ENCODE peak calls at places on chromosomes 12 and 14, in ten cellular contexts. Y is mesothelial cell of epicardium; U is fibroblast of pulmonary artery; S is gastrocnemius medialis; B is upper lobe of left lung; R is AG09319; P is HL-60; N is CD8-positive, alpha-beta T cell; V is cardiac fibroblast; K is transverse colon. D is an unnamed sample.

GRCh38 chr14:36661506-36662257 is at the start of gene PAX9:
- DNase-seq in N (no peak), Y (no peak), V (peak; percentile 58), U (peak; percentile 53), S (peak; percentile 63), K (peak; percentile 86), P (peak; percentile 54), R (peak; percentile 97), B (peak; percentile 90), D (no peak)

GRCh38 chr14:22848391-22849164 is 12.2 kb downstream of the MMP14 start:
- DNase-seq in B (peak; percentile 78), K (peak; percentile 56), U (peak; percentile 96), P (no peak), V (peak; percentile 90), R (peak; percentile 91), S (peak; percentile 61), Y (peak; percentile 65), N (no peak), D (peak; percentile 89)

GRCh38 chr12:966715-967114 is 17.2 kb upstream of the RAD52 start:
- DNase-seq in B (no peak), K (no peak), N (no peak), Y (no peak), S (no peak), R (no peak), P (peak; percentile 21), V (no peak), U (no peak), D (no peak)

GRCh38 chr14:99138999-99139865 is 132.8 kb downstream of the BCL11B start:
- DNase-seq in P (no peak), K (no peak), N (no peak), U (no peak), B (no peak), V (no peak), Y (no peak), S (no peak), R (no peak), D (no peak)

GRCh38 chr12:108571604-108572165 is 9.3 kb downstream of the ISCU start:
- DNase-seq in Y (no peak), B (no peak), N (no peak), K (no peak), V (no peak), U (no peak), R (no peak), P (no peak), S (peak; percentile 5), D (no peak)

GRCh38 chr12:2417761-2418160 is 365.0 kb downstream of the CACNA1C start:
- DNase-seq in V (no peak), Y (no peak), B (no peak), R (no peak), U (no peak), N (no peak), P (no peak), K (no peak), S (no peak), D (no peak)

GRCh38 chr14:51828017-51828797 is 32.2 kb upstream of the GNG2 start:
- DNase-seq in S (peak; percentile 15), B (no peak), P (peak; percentile 95), R (no peak), V (peak; percentile 56), U (peak; percentile 26), N (peak; percentile 52), Y (no peak), K (peak; percentile 34), D (no peak)

GRCh38 chr12:118299791-118300460 is 72.8 kb downstream of the TAOK3 start:
- DNase-seq in N (no peak), R (no peak), B (no peak), V (no peak), K (no peak), U (no peak), P (no peak), S (no peak), Y (no peak), D (no peak)

GRCh38 chr12:88242161-88242925 is 100.2 kb downstream of the TMTC3 start:
- DNase-seq in N (no peak), S (peak; percentile 27), K (no peak), V (peak; percentile 99), R (peak; percentile 79), U (peak; percentile 96), Y (no peak), B (no peak), P (no peak), D (peak; percentile 92)

GRCh38 chr12:12441891-12442461 is 85.1 kb downstream of the BORCS5 start:
- DNase-seq in V (peak; percentile 46), K (no peak), B (no peak), R (no peak), P (no peak), Y (no peak), S (no peak), N (peak; percentile 48), U (peak; percentile 50), D (no peak)

GRCh38 chr12:111776836-111777344 is 10.2 kb downstream of the ALDH2 start:
- DNase-seq in U (no peak), V (no peak), N (no peak), P (no peak), S (no peak), B (no peak), R (no peak), Y (no peak), K (no peak), D (no peak)

GRCh38 chr14:38065101-38065762 is 142.5 kb upstream of the SSTR1 start:
- DNase-seq in K (no peak), S (no peak), Y (no peak), V (no peak), B (no peak), P (no peak), R (no peak), N (peak; percentile 41), U (no peak), D (no peak)

GRCh38 chr14:97554597-97554996 is 757.4 kb downstream of the VRK1 start:
- DNase-seq in S (no peak), U (no peak), R (no peak), Y (no peak), V (no peak), K (no peak), N (no peak), P (no peak), B (no peak), D (no peak)

GRCh38 chr12:3137268-3137761 is 60.1 kb downstream of the TSPAN9 start:
- DNase-seq in U (peak; percentile 60), B (no peak), R (no peak), V (peak; percentile 67), Y (no peak), N (no peak), P (no peak), K (no peak), S (no peak), D (no peak)

GRCh38 chr14:45083979-45084722 is at the start of gene PRPF39:
- DNase-seq in V (peak; percentile 91), N (peak; percentile 94), R (peak; percentile 70), S (peak; percentile 94), K (peak; percentile 96), U (peak; percentile 92), P (peak; percentile 93), Y (peak; percentile 91), B (peak; percentile 98), D (peak; percentile 69)

DNA sequence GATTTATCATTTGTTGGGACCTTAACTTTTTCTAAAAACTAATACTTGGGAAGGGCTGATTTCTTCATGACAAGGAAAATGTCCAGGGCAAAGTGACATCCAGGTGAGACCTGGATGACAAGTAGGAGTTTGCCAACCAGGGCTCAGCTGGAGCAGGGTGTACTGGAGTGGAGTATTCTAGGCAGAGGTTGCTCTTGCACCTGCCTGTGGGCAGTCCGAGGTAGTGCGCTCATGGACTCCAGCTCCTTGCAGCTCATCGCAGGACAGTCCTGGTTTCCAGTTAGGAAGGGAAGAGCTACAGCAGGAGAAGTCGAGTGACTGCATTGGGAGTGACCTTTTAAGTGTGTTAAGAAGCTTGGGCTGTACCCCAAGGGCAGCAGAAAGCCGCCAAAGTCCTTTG is 175.9 kb downstream of the PELI2 start:
- DNase-seq in V (no peak), K (no peak), Y (no peak), U (no peak), S (no peak), P (no peak), R (no peak), N (no peak), B (no peak), D (no peak)
- TF ChIP-seq CTCF in V (no peak), K (no peak), Y (no peak), U (no peak), S (no peak), P (peak; percentile 2), R (no peak), N (no peak), B (no peak), D (no peak)

GRCh38 chr14:77161011-77161410 is 19.4 kb upstream of the ZDHHC22 start:
- DNase-seq in S (no peak), U (no peak), Y (no peak), V (no peak), K (no peak), P (no peak), N (no peak), R (no peak), B (no peak), D (no peak)

GRCh38 chr14:77157716-77158115 is 16.1 kb upstream of the ZDHHC22 start:
- DNase-seq in P (no peak), U (no peak), B (no peak), S (no peak), R (no peak), Y (no peak), N (no peak), V (no peak), K (no peak), D (no peak)

GRCh38 chr14:77155083-77155482 is 13.5 kb upstream of the ZDHHC22 start:
- DNase-seq in R (no peak), B (no peak), S (no peak), U (no peak), N (no peak), Y (no peak), V (no peak), K (no peak), P (no peak), D (no peak)

GRCh38 chr14:77154421-77154820 is 12.8 kb upstream of the ZDHHC22 start:
- DNase-seq in V (no peak), K (no peak), R (no peak), S (no peak), B (no peak), P (no peak), U (no peak), N (no peak), Y (no peak), D (no peak)

GRCh38 chr14:77158175-77158908 is 16.8 kb upstream of the ZDHHC22 start:
- DNase-seq in R (peak; percentile 24), U (peak; percentile 70), N (no peak), V (peak; percentile 63), B (peak; percentile 44), S (peak; percentile 62), K (no peak), P (no peak), Y (no peak), D (peak; percentile 30)
- TF ChIP-seq CTCF in R (no peak), U (no peak), N (no peak), V (no peak), B (no peak), S (no peak), K (no peak), P (no peak), Y (no peak), D (no peak)

GRCh38 chr12:127363392-127363791 is 903.6 kb upstream of the TMEM132C start:
- DNase-seq in S (no peak), B (no peak), Y (no peak), N (no peak), R (no peak), P (peak; percentile 5), V (peak; percentile 53), K (no peak), U (no peak), D (no peak)
- TF ChIP-seq CTCF in S (no peak), B (no peak), Y (no peak), N (no peak), R (peak; percentile 24), P (peak; percentile 25), V (peak; percentile 61), K (no peak), U (peak; percentile 19), D (peak; percentile 12)

GRCh38 chr14:102672410-102672960 is 80.0 kb downstream of the RCOR1 start:
- DNase-seq in K (no peak), B (no peak), Y (no peak), R (no peak), V (no peak), P (no peak), S (no peak), N (no peak), U (no peak), D (no peak)
- TF ChIP-seq CTCF in K (no peak), B (no peak), Y (no peak), R (no peak), V (peak; percentile 6), P (no peak), S (no peak), N (no peak), U (no peak), D (peak; percentile 12)

D was measured in AG04450.